ENCODE peak calls at places on chromosome 14, in eight cellular contexts. K is activated CD4-positive, alpha-beta T cell treated with anti-CD3 and anti-CD28 coated beads for 1 hour; S is fibroblast of the aortic adventitia; C is mucosa of descending colon; J is G401; A is GM04503; E is activated naive CD8-positive, alpha-beta T cell treated with anti-CD3 and anti-CD28 coated beads for 36 hours; M is mesothelial cell of epicardium. L is an unnamed sample.

GRCh38 chr14:56666716-56667115 is 87.1 kb downstream of the TMEM260 start:
- DNase-seq in M (no peak), K (no peak), C (no peak), J (no peak), S (peak), E (no peak), A (no peak), L (peak)

GRCh38 chr14:79011091-79011919 is 841.1 kb downstream of the NRXN3 start:
- DNase-seq in E (no peak), A (peak), C (peak), K (no peak), M (no peak), J (peak), S (peak), L (peak)

GRCh38 chr14:74984241-74985027 is 18.3 kb upstream of the EIF2B2 start:
- DNase-seq in A (no peak), J (no peak), E (no peak), K (no peak), C (no peak), S (no peak), M (no peak), L (no peak)

GRCh38 chr14:37594238-37594915 is 672 bp downstream of the FOXA1 start:
- DNase-seq in M (peak), J (peak), K (no peak), E (peak), S (peak), A (no peak), C (peak), L (peak)

GRCh38 chr14:72906316-72906715 is 12.4 kb upstream of the DPF3 start:
- DNase-seq in C (no peak), E (no peak), S (peak), A (peak), M (no peak), J (no peak), K (no peak), L (peak)

GRCh38 chr14:28656704-28657255 is 109.8 kb upstream of the FOXG1 start:
- DNase-seq in K (no peak), J (no peak), E (no peak), M (no peak), C (no peak), A (no peak), S (no peak), L (no peak)

GRCh38 chr14:86450075-86450474 is 920.1 kb downstream of the FLRT2 start:
- DNase-seq in S (peak), E (no peak), A (no peak), M (no peak), J (no peak), C (no peak), K (no peak), L (peak)

GRCh38 chr14:102831163-102831804 is 54.0 kb downstream of the TRAF3 start:
- DNase-seq in J (no peak), S (no peak), A (no peak), M (no peak), C (no peak), K (no peak), E (no peak), L (no peak)

GRCh38 chr14:44309336-44309735 is 197.7 kb downstream of the FSCB start:
- DNase-seq in C (no peak), S (no peak), M (no peak), K (no peak), J (no peak), A (no peak), E (no peak), L (no peak)

GRCh38 chr14:68124885-68125731 is 305.5 kb downstream of the RAD51B start:
- DNase-seq in J (no peak), C (no peak), M (no peak), E (no peak), A (peak), S (peak), K (no peak), L (peak)

GRCh38 chr14:45867046-45867894 is 614.3 kb upstream of the MIS18BP1 start:
- DNase-seq in A (no peak), K (no peak), S (no peak), C (no peak), M (no peak), J (no peak), E (no peak), L (no peak)

GRCh38 chr14:92719890-92720323 is 28.5 kb downstream of the LGMN start:
- DNase-seq in K (no peak), S (peak), A (no peak), C (peak), E (no peak), J (no peak), M (no peak), L (peak)

GRCh38 chr14:73238941-73239340 is 1.6 kb downstream of the PAPLN start:
- DNase-seq in S (no peak), E (no peak), C (no peak), J (no peak), K (no peak), M (no peak), A (no peak), L (peak)

GRCh38 chr14:96635850-96636249 is 133.7 kb downstream of the PAPOLA start:
- DNase-seq in A (no peak), E (no peak), S (no peak), K (no peak), C (no peak), M (peak), J (no peak), L (no peak)

GRCh38 chr14:24565766-24566165 is 10.3 kb downstream of the CTSG start:
- DNase-seq in E (no peak), K (no peak), A (no peak), C (no peak), S (no peak), M (no peak), J (no peak), L (no peak)

GRCh38 chr14:75200451-75200850 is 24.0 kb upstream of the TMED10 start:
- DNase-seq in K (no peak), A (no peak), M (no peak), J (no peak), E (no peak), C (peak), S (no peak), L (no peak)

GRCh38 chr14:104277416-104278213 is 139.2 kb downstream of the KIF26A start:
- DNase-seq in K (no peak), J (no peak), C (no peak), A (no peak), S (no peak), M (peak), E (no peak), L (no peak)

GRCh38 chr14:41636492-41637392 is 30.1 kb downstream of the LRFN5 start:
- DNase-seq in A (no peak), K (no peak), S (no peak), M (no peak), E (no peak), C (no peak), J (no peak), L (peak)

GRCh38 chr14:105499256-105500035 is 8.4 kb downstream of the TEDC1 start:
- DNase-seq in C (no peak), E (no peak), M (no peak), S (no peak), K (no peak), J (no peak), A (no peak), L (no peak)

GRCh38 chr14:21647380-21647779 is 6.3 kb upstream of the OR4E2 start:
- DNase-seq in C (no peak), A (no peak), S (peak), K (no peak), J (no peak), M (no peak), E (no peak), L (no peak)

GRCh38 chr14:102826161-102826560 is 48.9 kb downstream of the TRAF3 start:
- DNase-seq in A (no peak), C (no peak), M (no peak), S (no peak), J (no peak), E (no peak), K (no peak), L (no peak)

GRCh38 chr14:64253672-64254071 is 40.5 kb downstream of the ESR2 start:
- DNase-seq in J (no peak), A (no peak), M (no peak), E (no peak), K (no peak), S (peak), C (no peak), L (peak)

GRCh38 chr14:81062816-81063215 is 107.4 kb downstream of the TSHR start:
- DNase-seq in K (no peak), J (peak), M (no peak), C (no peak), E (peak), A (no peak), S (peak), L (no peak)

GRCh38 chr14:104323551-104324175 is 185.3 kb downstream of the KIF26A start:
- DNase-seq in C (peak), K (no peak), S (no peak), M (peak), E (no peak), J (no peak), A (no peak), L (no peak)

GRCh38 chr14:95482967-95483842 is 33.2 kb downstream of the SYNE3 start:
- DNase-seq in J (no peak), S (peak), A (peak), C (peak), E (no peak), M (no peak), K (no peak), L (peak)

GRCh38 chr14:68470361-68470760 is 322.5 kb downstream of the ZFP36L1 start:
- DNase-seq in C (no peak), S (no peak), A (no peak), E (no peak), J (no peak), M (no peak), K (no peak), L (peak)

GRCh38 chr14:53990978-53991377 is 34.4 kb upstream of the BMP4 start:
- DNase-seq in K (no peak), A (no peak), M (no peak), J (no peak), S (no peak), E (no peak), C (no peak), L (no peak)

GRCh38 chr14:68624541-68625220 is 168.2 kb downstream of the ZFP36L1 start:
- DNase-seq in A (no peak), K (no peak), M (no peak), J (no peak), E (no peak), S (no peak), C (no peak), L (no peak)

GRCh38 chr14:92914087-92914656 is 8.8 kb upstream of the CHGA start:
- DNase-seq in J (no peak), C (peak), M (peak), K (no peak), S (peak), E (peak), A (no peak), L (peak)

GRCh38 chr14:94043756-94044475 is 17.8 kb downstream of the OTUB2 start:
- DNase-seq in E (no peak), S (no peak), A (no peak), C (no peak), J (no peak), K (no peak), M (no peak), L (no peak)

GRCh38 chr14:101177301-101178055 is 274.0 kb upstream of the RTL1 start:
- DNase-seq in J (no peak), A (no peak), S (no peak), K (no peak), E (no peak), C (no peak), M (peak), L (no peak)

GRCh38 chr14:102882233-102882906 is 40.1 kb upstream of the AMN start:
- DNase-seq in E (no peak), C (no peak), J (no peak), S (no peak), M (no peak), K (no peak), A (no peak), L (no peak)

GRCh38 chr14:101953151-101953550 is 11.2 kb upstream of the DYNC1H1 start:
- DNase-seq in C (no peak), A (no peak), M (no peak), K (no peak), S (no peak), J (no peak), E (no peak), L (no peak)

GRCh38 chr14:91231446-91231845 is 13.1 kb downstream of the GPR68 start:
- DNase-seq in A (no peak), K (no peak), J (no peak), E (no peak), C (no peak), S (no peak), M (no peak), L (no peak)

GRCh38 chr14:94203473-94204210 is 29.5 kb downstream of the PPP4R4 start:
- DNase-seq in A (no peak), J (no peak), S (peak), K (no peak), E (no peak), C (no peak), M (no peak), L (peak)

GRCh38 chr14:20455355-20456300 is 602 bp downstream of the APEX1 start:
- DNase-seq in S (peak), E (no peak), K (no peak), J (no peak), C (no peak), M (no peak), A (peak), L (peak)

GRCh38 chr14:101505216-101505970 is 55.9 kb upstream of the DIO3 start:
- DNase-seq in K (no peak), C (no peak), E (no peak), M (peak), A (no peak), J (no peak), S (no peak), L (no peak)

GRCh38 chr14:61437383-61437782 is 116.0 kb downstream of the PRKCH start:
- DNase-seq in C (no peak), M (no peak), E (no peak), K (no peak), J (no peak), A (no peak), S (no peak), L (no peak)

GRCh38 chr14:105501504-105502291 is 10.7 kb downstream of the TEDC1 start:
- DNase-seq in M (no peak), J (no peak), E (no peak), S (no peak), K (no peak), A (no peak), C (no peak), L (no peak)